ENCODE peak calls at places on chromosomes 3 and 15, in seven cellular contexts. One of them, this sample, is unnamed.

GRCh38 chr3:144229237-144229830 is 257.7 kb downstream of the DIPK2A start:
- DNase-seq in tibial nerve: no peak
- DNase-seq in breast epithelium: no peak
- DNase-seq in ovary: no peak
- DNase-seq in transverse colon: no peak
- DNase-seq in Peyer's patch: no peak
- DNase-seq in uterus: no peak
- DNase-seq in this sample: no peak

GRCh38 chr15:90062023-90062728 is 40.1 kb downstream of the IDH2 start:
- DNase-seq in tibial nerve: no peak
- DNase-seq in breast epithelium: peak; percentile 77
- DNase-seq in ovary: peak; percentile 61
- DNase-seq in transverse colon: peak; percentile 91
- DNase-seq in Peyer's patch: peak; percentile 90
- DNase-seq in uterus: peak; percentile 69
- DNase-seq in this sample: peak; percentile 83

GRCh38 chr15:88091444-88092016 is 165.0 kb downstream of the NTRK3 start:
- DNase-seq in tibial nerve: no peak
- DNase-seq in breast epithelium: no peak
- DNase-seq in ovary: no peak
- DNase-seq in transverse colon: no peak
- DNase-seq in Peyer's patch: no peak
- DNase-seq in uterus: no peak
- DNase-seq in this sample: no peak

GRCh38 chr3:190265126-190265525 is 57.1 kb downstream of the CLDN1 start:
- DNase-seq in tibial nerve: no peak
- DNase-seq in breast epithelium: no peak
- DNase-seq in ovary: no peak
- DNase-seq in transverse colon: no peak
- DNase-seq in Peyer's patch: no peak
- DNase-seq in uterus: no peak
- DNase-seq in this sample: no peak

GRCh38 chr3:184832903-184833302 is 20.9 kb downstream of the VPS8 start:
- DNase-seq in tibial nerve: no peak
- DNase-seq in breast epithelium: no peak
- DNase-seq in ovary: no peak
- DNase-seq in transverse colon: no peak
- DNase-seq in Peyer's patch: no peak
- DNase-seq in uterus: no peak
- DNase-seq in this sample: no peak

GRCh38 chr3:172106989-172107388 is 67.6 kb downstream of the FNDC3B start:
- DNase-seq in tibial nerve: no peak
- DNase-seq in breast epithelium: no peak
- DNase-seq in ovary: no peak
- DNase-seq in transverse colon: peak; percentile 70
- DNase-seq in Peyer's patch: peak; percentile 83
- DNase-seq in uterus: no peak
- DNase-seq in this sample: peak; percentile 60

GRCh38 chr3:23764407-23764806 is 41.3 kb upstream of the UBE2E1 start:
- DNase-seq in tibial nerve: no peak
- DNase-seq in breast epithelium: no peak
- DNase-seq in ovary: no peak
- DNase-seq in transverse colon: no peak
- DNase-seq in Peyer's patch: no peak
- DNase-seq in uterus: no peak
- DNase-seq in this sample: no peak

GRCh38 chr15:48800245-48800644 is 10.6 kb downstream of the CEP152 start:
- DNase-seq in tibial nerve: no peak
- DNase-seq in breast epithelium: no peak
- DNase-seq in ovary: no peak
- DNase-seq in transverse colon: no peak
- DNase-seq in Peyer's patch: no peak
- DNase-seq in uterus: no peak
- DNase-seq in this sample: no peak

GRCh38 chr15:41775651-41776050 is 1.4 kb downstream of the MAPKBP1 start:
- DNase-seq in tibial nerve: no peak
- DNase-seq in breast epithelium: no peak
- DNase-seq in ovary: no peak
- DNase-seq in transverse colon: no peak
- DNase-seq in Peyer's patch: no peak
- DNase-seq in uterus: no peak
- DNase-seq in this sample: no peak

GRCh38 chr3:126537730-126538281 is 13.9 kb downstream of the CHST13 start:
- DNase-seq in tibial nerve: no peak
- DNase-seq in breast epithelium: no peak
- DNase-seq in ovary: no peak
- DNase-seq in transverse colon: peak; percentile 54
- DNase-seq in Peyer's patch: peak; percentile 61
- DNase-seq in uterus: no peak
- DNase-seq in this sample: no peak

GRCh38 chr15:62712455-62712839 is 330.1 kb upstream of the TPM1 start:
- DNase-seq in tibial nerve: no peak
- DNase-seq in breast epithelium: no peak
- DNase-seq in ovary: no peak
- DNase-seq in transverse colon: no peak
- DNase-seq in Peyer's patch: no peak
- DNase-seq in uterus: no peak
- DNase-seq in this sample: no peak

GRCh38 chr15:38071211-38071972 is 137.0 kb downstream of the TMCO5A start:
- DNase-seq in tibial nerve: no peak
- DNase-seq in breast epithelium: no peak
- DNase-seq in ovary: no peak
- DNase-seq in transverse colon: no peak
- DNase-seq in Peyer's patch: no peak
- DNase-seq in uterus: no peak
- DNase-seq in this sample: peak; percentile 27

GRCh38 chr3:11610044-11610671 is 33.6 kb downstream of the VGLL4 start:
- DNase-seq in tibial nerve: no peak
- DNase-seq in breast epithelium: no peak
- DNase-seq in ovary: peak; percentile 57
- DNase-seq in transverse colon: peak; percentile 54
- DNase-seq in Peyer's patch: peak; percentile 64
- DNase-seq in uterus: no peak
- DNase-seq in this sample: peak; percentile 41

GRCh38 chr15:78010112-78010511 is 67.4 kb downstream of the TBC1D2B start:
- DNase-seq in tibial nerve: no peak
- DNase-seq in breast epithelium: no peak
- DNase-seq in ovary: no peak
- DNase-seq in transverse colon: no peak
- DNase-seq in Peyer's patch: no peak
- DNase-seq in uterus: no peak
- DNase-seq in this sample: no peak

GRCh38 chr15:78007211-78007956 is 70.1 kb downstream of the TBC1D2B start:
- DNase-seq in tibial nerve: no peak
- DNase-seq in breast epithelium: no peak
- DNase-seq in ovary: no peak
- DNase-seq in transverse colon: no peak
- DNase-seq in Peyer's patch: peak; percentile 33
- DNase-seq in uterus: no peak
- DNase-seq in this sample: no peak

GRCh38 chr15:78006567-78007205 is 70.8 kb downstream of the TBC1D2B start:
- DNase-seq in tibial nerve: no peak
- DNase-seq in breast epithelium: no peak
- DNase-seq in ovary: peak; percentile 55
- DNase-seq in transverse colon: peak; percentile 71
- DNase-seq in Peyer's patch: no peak
- DNase-seq in uterus: no peak
- DNase-seq in this sample: peak; percentile 94

GRCh38 chr15:78004919-78005634 is 72.4 kb downstream of the TBC1D2B start:
- DNase-seq in tibial nerve: peak; percentile 68
- DNase-seq in breast epithelium: no peak
- DNase-seq in ovary: peak; percentile 85
- DNase-seq in transverse colon: peak; percentile 60
- DNase-seq in Peyer's patch: no peak
- DNase-seq in uterus: peak; percentile 85
- DNase-seq in this sample: peak; percentile 84

GRCh38 chr15:78007965-78008886 is 69.3 kb downstream of the TBC1D2B start:
- DNase-seq in tibial nerve: peak; percentile 70
- DNase-seq in breast epithelium: no peak
- DNase-seq in ovary: peak; percentile 83
- DNase-seq in transverse colon: peak; percentile 64
- DNase-seq in Peyer's patch: peak; percentile 56
- DNase-seq in uterus: peak; percentile 85
- DNase-seq in this sample: peak; percentile 92
- TF ChIP-seq POLR2A in tibial nerve: no peak
- TF ChIP-seq POLR2A in breast epithelium: no peak
- TF ChIP-seq POLR2A in ovary: no peak
- TF ChIP-seq POLR2A in transverse colon: no peak
- TF ChIP-seq POLR2A in Peyer's patch: no peak
- TF ChIP-seq POLR2A in uterus: no peak
- TF ChIP-seq POLR2A in this sample: no peak

DNA sequence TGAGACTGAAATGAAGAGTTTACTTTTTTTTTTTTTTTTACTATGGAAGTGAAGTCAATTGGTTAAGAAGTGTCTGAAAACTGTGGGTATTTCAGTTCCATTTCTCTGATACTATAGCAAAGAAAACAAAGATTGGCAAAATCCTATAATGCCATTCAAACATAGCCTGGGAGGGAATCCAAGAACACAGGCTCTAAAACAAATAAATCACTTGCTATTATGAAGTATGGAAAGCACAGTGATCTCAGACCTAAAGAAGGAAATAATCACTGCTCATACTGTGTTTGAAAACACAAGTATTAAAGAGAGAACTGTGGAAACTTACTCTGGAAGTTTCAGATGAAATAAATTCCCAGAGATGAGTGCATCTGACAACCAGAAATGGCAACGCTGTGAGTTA is 12.0 kb downstream of the SAMMSON start:
- DNase-seq in tibial nerve: no peak
- DNase-seq in breast epithelium: no peak
- DNase-seq in ovary: no peak
- DNase-seq in transverse colon: no peak
- DNase-seq in Peyer's patch: no peak
- DNase-seq in uterus: no peak
- DNase-seq in this sample: no peak
- H3K4me1 ChIP-seq in tibial nerve: no peaks in the 10 kb centered on the region
- H3K4me1 ChIP-seq in breast epithelium: no peaks in the 10 kb centered on the region
- H3K4me1 ChIP-seq in ovary: no peaks in the 10 kb centered on the region
- H3K4me1 ChIP-seq in transverse colon: no peaks in the 10 kb centered on the region
- H3K4me1 ChIP-seq in Peyer's patch: no peaks in the 10 kb centered on the region
- H3K4me1 ChIP-seq in uterus: no peaks in the 10 kb centered on the region
- H3K4me1 ChIP-seq in this sample: peaks cover 16% of the 10 kb centered on the region

DNA sequence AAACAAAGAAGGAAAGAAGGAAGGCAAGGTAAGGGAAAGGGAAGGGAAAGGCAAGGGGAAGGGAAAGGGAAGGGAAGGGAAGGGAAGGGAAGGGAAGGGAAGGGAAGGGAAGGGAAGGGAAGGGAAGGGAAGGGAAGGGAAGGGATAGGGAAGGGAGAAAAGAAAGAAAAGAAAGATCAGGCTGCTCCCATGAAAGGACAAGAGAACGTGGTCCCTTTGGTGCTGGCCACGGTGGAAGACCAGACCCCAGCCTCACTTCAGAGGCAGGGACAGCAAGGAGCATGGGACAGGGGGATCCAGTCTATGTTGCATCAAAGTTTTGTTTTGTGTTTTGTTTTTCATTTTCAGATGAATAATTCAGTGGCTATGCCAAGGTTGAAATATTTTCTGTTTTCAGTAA is 111.4 kb upstream of the IGF1R start:
- DNase-seq in tibial nerve: no peak
- DNase-seq in breast epithelium: no peak
- DNase-seq in ovary: no peak
- DNase-seq in transverse colon: no peak
- DNase-seq in Peyer's patch: peak; percentile 10
- DNase-seq in uterus: no peak
- DNase-seq in this sample: no peak
- H3K27ac ChIP-seq in tibial nerve: no peak overlapping the region
- H3K27ac ChIP-seq in breast epithelium: no peak overlapping the region
- H3K27ac ChIP-seq in ovary: no peak overlapping the region
- H3K27ac ChIP-seq in transverse colon: no peak overlapping the region
- H3K27ac ChIP-seq in Peyer's patch: no peak overlapping the region
- H3K27ac ChIP-seq in uterus: no peak overlapping the region
- H3K27ac ChIP-seq in this sample: no peak overlapping the region

DNA sequence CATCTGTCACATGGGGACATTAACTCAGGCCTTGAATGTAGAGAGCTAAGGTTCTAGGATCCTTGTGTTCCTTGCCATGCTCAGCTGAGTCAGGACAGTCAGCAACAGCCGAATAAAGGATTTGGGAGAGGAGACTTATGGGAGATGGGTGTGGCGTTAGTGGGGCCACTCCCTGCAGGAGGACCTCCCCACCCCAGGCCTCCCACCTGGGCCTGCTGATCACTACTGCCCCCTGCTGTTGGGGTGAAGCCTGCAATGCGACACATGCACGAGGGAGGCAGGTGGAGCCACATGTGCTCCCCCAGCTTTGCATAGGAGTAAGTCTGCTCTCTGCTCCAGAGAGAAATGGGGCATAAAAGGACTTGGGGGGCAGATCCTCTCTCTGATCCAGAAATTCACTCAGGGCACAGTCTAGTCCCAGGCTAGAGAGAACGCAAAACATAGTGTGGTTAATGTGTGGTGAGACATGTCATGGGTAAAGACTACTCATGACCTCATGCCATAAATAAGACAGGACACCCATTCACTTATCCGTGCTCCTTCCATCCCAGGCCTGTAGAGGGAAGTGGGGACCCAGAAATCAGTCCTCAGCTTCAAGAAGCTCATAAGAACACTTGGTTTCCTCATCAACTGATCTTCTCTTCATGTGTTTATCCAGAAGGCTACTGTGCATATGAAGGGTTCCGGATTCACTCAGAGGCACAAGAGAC is 19.4 kb downstream of the RBP1 start:
- DNase-seq in tibial nerve: no peak
- DNase-seq in breast epithelium: no peak
- DNase-seq in ovary: no peak
- DNase-seq in transverse colon: peak; percentile 15
- DNase-seq in Peyer's patch: peak; percentile 69
- DNase-seq in uterus: no peak
- DNase-seq in this sample: no peak
- TF ChIP-seq POLR2A in tibial nerve: no peak
- TF ChIP-seq POLR2A in breast epithelium: no peak
- TF ChIP-seq POLR2A in ovary: no peak
- TF ChIP-seq POLR2A in transverse colon: no peak
- TF ChIP-seq POLR2A in Peyer's patch: no peak
- TF ChIP-seq POLR2A in uterus: no peak
- TF ChIP-seq POLR2A in this sample: no peak